ENCODE peak calls at places on chromosomes 7 and 10, in eight cellular contexts. V, I, C, Z, D, O, Y and R are unnamed samples.

GRCh38 chr10:63683686-63684085 is 162.5 kb downstream of the REEP3 start:
- DNase-seq in V (no peak), D (no peak), I (no peak), O (no peak), Y (no peak), C (no peak), Z (no peak), R (no peak)

GRCh38 chr10:7789390-7789789 is 1.4 kb downstream of the ATP5F1C start:
- DNase-seq in Z (no peak), I (peak), V (no peak), O (no peak), D (peak), C (no peak), Y (peak), R (no peak)

GRCh38 chr7:24572421-24573007 is 738 bp upstream of the PALS2 start:
- DNase-seq in O (no peak), Z (no peak), I (peak), V (peak), C (no peak), Y (no peak), D (peak), R (no peak)

GRCh38 chr10:110522365-110522988 is 24.8 kb downstream of the DUSP5 start:
- DNase-seq in V (no peak), O (no peak), Z (no peak), I (no peak), Y (no peak), C (no peak), D (peak), R (no peak)

GRCh38 chr7:116361767-116362166 is 137.8 kb upstream of the CAV2 start:
- DNase-seq in D (no peak), C (no peak), O (no peak), Z (no peak), I (no peak), V (no peak), Y (no peak), R (no peak)

GRCh38 chr10:88168171-88169036 is 305.0 kb downstream of the PTEN start:
- DNase-seq in Z (no peak), C (no peak), V (no peak), O (no peak), Y (no peak), D (no peak), I (no peak), R (no peak)

GRCh38 chr10:90775351-90776028 is 82.3 kb downstream of the HTR7 start:
- DNase-seq in O (no peak), Y (no peak), C (no peak), D (peak), V (no peak), Z (no peak), I (no peak), R (no peak)

GRCh38 chr7:70477051-70478010 is 654.6 kb upstream of the GALNT17 start:
- DNase-seq in I (peak), C (no peak), V (no peak), Y (no peak), Z (no peak), D (peak), O (no peak), R (no peak)

GRCh38 chr10:8054243-8054497 is 318 bp upstream of the GATA3 start:
- DNase-seq in V (no peak), O (no peak), I (no peak), Z (no peak), C (no peak), D (no peak), Y (no peak), R (no peak)